ENCODE peak calls at places on chromosomes 11 and 22, in eight cellular contexts. F, W, Z, M, H, U, R and V are unnamed samples.

GRCh38 chr11:109865558-109866186 is 227.5 kb upstream of the ZC3H12C start:
- DNase-seq in F (no peak), W (peak; percentile 32), Z (no peak), M (no peak), H (no peak), U (peak; percentile 35), R (no peak), V (peak; percentile 8)

GRCh38 chr11:10770626-10771254 is 19.7 kb downstream of the CTR9 start:
- DNase-seq in F (no peak), W (peak; percentile 64), Z (peak; percentile 38), M (no peak), H (peak; percentile 16), U (peak; percentile 63), R (peak; percentile 28), V (peak; percentile 3)

GRCh38 chr11:63641727-63642126 is 27.5 kb upstream of the PLAAT3 start:
- DNase-seq in F (no peak), W (no peak), Z (no peak), M (no peak), H (no peak), U (no peak), R (no peak), V (no peak)

GRCh38 chr22:35312198-35313059 is 12.7 kb downstream of the TOM1 start:
- DNase-seq in F (peak; percentile 52), W (peak; percentile 86), Z (no peak), M (no peak), H (no peak), U (no peak), R (no peak), V (no peak)

GRCh38 chr11:124207102-124207792 is 24.1 kb downstream of the OR10D3 start:
- DNase-seq in F (no peak), W (no peak), Z (no peak), M (no peak), H (no peak), U (no peak), R (no peak), V (no peak)

GRCh38 chr11:45041556-45041955 is 90.9 kb upstream of the TP53I11 start:
- DNase-seq in F (no peak), W (no peak), Z (no peak), M (no peak), H (no peak), U (no peak), R (no peak), V (peak; percentile 97)

GRCh38 chr11:36130401-36130800 is 158.8 kb downstream of the COMMD9 start:
- DNase-seq in F (no peak), W (peak; percentile 28), Z (no peak), M (no peak), H (no peak), U (no peak), R (no peak), V (no peak)

GRCh38 chr22:30946354-30946753 is 22.2 kb downstream of the MORC2 start:
- DNase-seq in F (no peak), W (no peak), Z (no peak), M (no peak), H (no peak), U (no peak), R (no peak), V (no peak)

GRCh38 chr11:1936781-1937615 is 10.1 kb upstream of the MRPL23 start:
- DNase-seq in F (no peak), W (no peak), Z (no peak), M (no peak), H (no peak), U (no peak), R (no peak), V (no peak)

GRCh38 chr11:115590254-115590653 is 86.0 kb upstream of the CADM1 start:
- DNase-seq in F (no peak), W (no peak), Z (no peak), M (no peak), H (no peak), U (no peak), R (no peak), V (no peak)

GRCh38 chr11:2944953-2945756 is 15.9 kb upstream of the PHLDA2 start:
- DNase-seq in F (no peak), W (peak; percentile 89), Z (peak; percentile 73), M (peak; percentile 84), H (peak; percentile 92), U (peak; percentile 93), R (no peak), V (peak; percentile 78)

GRCh38 chr22:32791056-32791455 is 10.4 kb upstream of the TIMP3 start:
- DNase-seq in F (no peak), W (no peak), Z (no peak), M (no peak), H (no peak), U (no peak), R (no peak), V (no peak)

GRCh38 chr11:612201-612960 is 3.4 kb downstream of the IRF7 start:
- DNase-seq in F (no peak), W (peak; percentile 95), Z (no peak), M (no peak), H (no peak), U (no peak), R (no peak), V (no peak)

GRCh38 chr11:93685196-93685595 is 23.7 kb downstream of the CEP295 start:
- DNase-seq in F (no peak), W (no peak), Z (no peak), M (no peak), H (no peak), U (no peak), R (no peak), V (no peak)

GRCh38 chr11:70829160-70829899 is 423.0 kb downstream of the SHANK2 start:
- DNase-seq in F (no peak), W (no peak), Z (no peak), M (no peak), H (no peak), U (no peak), R (no peak), V (no peak)

GRCh38 chr11:25981998-25982397 is 349.9 kb upstream of the ANO3 start:
- DNase-seq in F (no peak), W (peak; percentile 45), Z (no peak), M (no peak), H (no peak), U (peak; percentile 66), R (peak; percentile 36), V (peak; percentile 1)

GRCh38 chr11:27861706-27862430 is 161.6 kb upstream of the BDNF start:
- DNase-seq in F (no peak), W (peak; percentile 73), Z (no peak), M (no peak), H (no peak), U (no peak), R (peak; percentile 19), V (no peak)

GRCh38 chr11:127059286-127060200 is 59.0 kb upstream of the KIRREL3 start:
- DNase-seq in F (no peak), W (peak; percentile 70), Z (no peak), M (no peak), H (no peak), U (no peak), R (no peak), V (no peak)

GRCh38 chr11:65500262-65501004 is 1.6 kb downstream of the MALAT1 start:
- DNase-seq in F (peak; percentile 77), W (peak; percentile 79), Z (peak; percentile 67), M (no peak), H (peak; percentile 55), U (peak; percentile 77), R (no peak), V (peak; percentile 42)

GRCh38 chr11:35723493-35724284 is 61.1 kb downstream of the TRIM44 start:
- DNase-seq in F (no peak), W (peak; percentile 52), Z (no peak), M (no peak), H (no peak), U (no peak), R (no peak), V (no peak)

GRCh38 chr22:50319503-50319951 is 7.3 kb downstream of the DENND6B start:
- DNase-seq in F (no peak), W (no peak), Z (no peak), M (no peak), H (no peak), U (no peak), R (no peak), V (no peak)

GRCh38 chr22:31626427-31627150 is 35.4 kb downstream of the PISD start:
- DNase-seq in F (no peak), W (no peak), Z (no peak), M (no peak), H (no peak), U (no peak), R (no peak), V (no peak)

GRCh38 chr11:72937439-72937838 is 123.2 kb downstream of the ATG16L2 start:
- DNase-seq in F (no peak), W (no peak), Z (no peak), M (no peak), H (no peak), U (no peak), R (no peak), V (no peak)

GRCh38 chr22:48929276-48929790 is 898.3 kb downstream of the BRD1 start:
- DNase-seq in F (peak; percentile 3), W (no peak), Z (no peak), M (no peak), H (no peak), U (no peak), R (no peak), V (no peak)

GRCh38 chr11:46117842-46118241 is 3.4 kb downstream of the PHF21A start:
- DNase-seq in F (no peak), W (no peak), Z (no peak), M (no peak), H (no peak), U (no peak), R (no peak), V (no peak)

GRCh38 chr11:96154802-96155520 is 188.0 kb downstream of the MAML2 start:
- DNase-seq in F (no peak), W (peak; percentile 47), Z (no peak), M (no peak), H (peak; percentile 51), U (no peak), R (no peak), V (no peak)

GRCh38 chr22:45970709-45971388 is 6.1 kb downstream of the WNT7B start:
- DNase-seq in F (no peak), W (peak; percentile 84), Z (no peak), M (no peak), H (peak; percentile 16), U (no peak), R (no peak), V (no peak)